ENCODE peak calls at places on chromosomes 1 and 21, in ten cellular contexts. M is left lung; Z is activated CD8-positive, alpha-beta T cell treated with anti-CD3 and anti-CD28 coated beads for 36 hours; P is dorsolateral prefrontal cortex; E is heart left ventricle; V is tibial artery; Q is CD4-positive, alpha-beta T cell; N is progenitor cell of endocrine pancreas; U is foreskin fibroblast; H is nephron progenitor cell. J is an unnamed sample.

GRCh38 chr1:113396102-113396501 is 5.8 kb downstream of the MAGI3 start:
- DNase-seq in M (no peak), Z (no peak), P (no peak), E (no peak), V (no peak), Q (no peak), N (no peak), U (no peak), H (no peak), J (no peak)

GRCh38 chr21:29499734-29500343 is 201.1 kb downstream of the BACH1 start:
- DNase-seq in M (no peak), Z (peak; percentile 17), P (peak; percentile 34), E (no peak), V (no peak), Q (no peak), N (no peak), U (no peak), H (peak; percentile 10), J (no peak)

GRCh38 chr21:45207839-45208626 is 79.7 kb downstream of the POFUT2 start:
- DNase-seq in M (no peak), Z (no peak), P (no peak), E (no peak), V (no peak), Q (no peak), N (no peak), U (no peak), H (no peak), J (no peak)

GRCh38 chr1:106480629-106481028 is 575.8 kb upstream of the PRMT6 start:
- DNase-seq in M (no peak), Z (no peak), P (no peak), E (no peak), V (no peak), Q (no peak), N (no peak), U (no peak), H (no peak), J (no peak)

GRCh38 chr1:94235189-94236020 is 2.0 kb downstream of the ARHGAP29 start:
- DNase-seq in M (no peak), Z (no peak), P (no peak), E (no peak), V (no peak), Q (no peak), N (no peak), U (no peak), H (no peak), J (no peak)

GRCh38 chr1:217484881-217485280 is 146.0 kb downstream of the GPATCH2 start:
- DNase-seq in M (no peak), Z (no peak), P (no peak), E (no peak), V (no peak), Q (no peak), N (no peak), U (no peak), H (no peak), J (no peak)

GRCh38 chr21:44057055-44057454 is 44.9 kb downstream of the TRAPPC10 start:
- DNase-seq in M (no peak), Z (no peak), P (no peak), E (no peak), V (no peak), Q (no peak), N (no peak), U (no peak), H (no peak), J (no peak)

GRCh38 chr1:109750920-109751319 is 10.1 kb upstream of the GSTM3 start:
- DNase-seq in M (no peak), Z (no peak), P (no peak), E (no peak), V (no peak), Q (no peak), N (no peak), U (no peak), H (no peak), J (no peak)

GRCh38 chr1:18901952-18902522 is 318 bp downstream of the ALDH4A1 start:
- DNase-seq in M (no peak), Z (peak; percentile 27), P (no peak), E (no peak), V (peak; percentile 33), Q (no peak), N (peak; percentile 16), U (no peak), H (no peak), J (no peak)
- TF ChIP-seq CTCF in M (no peak), Z (no peak), P (no peak), E (no peak), V (no peak), Q (no peak), N (no peak), U (no peak), H (no peak), J (no peak)

GRCh38 chr1:182446033-182446669 is 3.8 kb upstream of the RGSL1 start:
- DNase-seq in M (no peak), Z (peak; percentile 52), P (no peak), E (no peak), V (no peak), Q (no peak), N (no peak), U (peak; percentile 21), H (peak; percentile 16), J (no peak)
- TF ChIP-seq CTCF in M (peak; percentile 51), Z (peak; percentile 82), P (peak; percentile 38), E (peak; percentile 72), V (peak; percentile 46), Q (peak; percentile 65), N (peak; percentile 68), U (peak; percentile 50), H (peak; percentile 58), J (peak; percentile 66)

GRCh38 chr1:236497908-236498307 is 25.9 kb upstream of the LGALS8 start:
- DNase-seq in M (no peak), Z (no peak), P (no peak), E (no peak), V (no peak), Q (no peak), N (no peak), U (no peak), H (no peak), J (no peak)

GRCh38 chr1:236495359-236496120 is 28.2 kb upstream of the LGALS8 start:
- DNase-seq in M (no peak), Z (no peak), P (no peak), E (no peak), V (no peak), Q (peak; percentile 8), N (no peak), U (no peak), H (no peak), J (no peak)

GRCh38 chr1:236502972-236503639 is 20.7 kb upstream of the LGALS8 start:
- DNase-seq in M (peak; percentile 74), Z (peak; percentile 9), P (no peak), E (peak; percentile 59), V (peak; percentile 52), Q (no peak), N (peak; percentile 12), U (peak; percentile 71), H (peak; percentile 56), J (no peak)

GRCh38 chr1:236502579-236502971 is 21.2 kb upstream of the LGALS8 start:
- DNase-seq in M (no peak), Z (no peak), P (no peak), E (no peak), V (no peak), Q (no peak), N (no peak), U (peak; percentile 33), H (no peak), J (no peak)

DNA sequence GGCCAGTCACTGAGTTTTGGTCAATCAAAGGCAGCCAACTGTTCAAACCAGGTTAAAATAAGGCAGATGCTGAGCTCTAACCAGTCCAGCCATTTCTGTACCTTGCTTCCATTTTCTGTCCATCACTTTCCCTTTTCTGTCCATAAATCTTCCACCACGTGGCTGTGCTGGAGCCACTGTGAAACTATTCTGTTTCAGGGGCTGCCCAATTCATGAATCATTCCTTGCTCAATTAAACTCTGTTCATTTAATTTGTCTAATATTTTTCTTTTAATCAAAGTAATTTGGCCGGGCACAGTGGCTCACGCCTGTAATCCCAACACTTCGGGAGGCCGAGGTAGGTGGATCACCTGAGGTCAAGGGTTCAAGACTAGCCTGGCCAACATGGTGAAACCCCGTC is 22.7 kb upstream of the LGALS8 start:
- DNase-seq in M (no peak), Z (no peak), P (no peak), E (no peak), V (no peak), Q (no peak), N (no peak), U (no peak), H (no peak), J (no peak)
- TF ChIP-seq CTCF in M (no peak), Z (no peak), P (no peak), E (no peak), V (no peak), Q (no peak), N (no peak), U (no peak), H (no peak), J (no peak)

GRCh38 chr1:246781212-246781611 is 57.0 kb downstream of the SCCPDH start:
- DNase-seq in M (no peak), Z (no peak), P (no peak), E (no peak), V (no peak), Q (no peak), N (no peak), U (no peak), H (no peak), J (no peak)

GRCh38 chr1:246779561-246780175 is 55.5 kb downstream of the SCCPDH start:
- DNase-seq in M (no peak), Z (no peak), P (no peak), E (no peak), V (no peak), Q (no peak), N (no peak), U (no peak), H (no peak), J (no peak)

GRCh38 chr1:246780264-246780663 is 56.1 kb downstream of the SCCPDH start:
- DNase-seq in M (no peak), Z (no peak), P (no peak), E (no peak), V (no peak), Q (no peak), N (no peak), U (no peak), H (no peak), J (no peak)

GRCh38 chr1:246784621-246785535 is 60.7 kb downstream of the SCCPDH start:
- DNase-seq in M (no peak), Z (peak; percentile 48), P (no peak), E (no peak), V (no peak), Q (no peak), N (no peak), U (peak; percentile 61), H (no peak), J (no peak)

DNA sequence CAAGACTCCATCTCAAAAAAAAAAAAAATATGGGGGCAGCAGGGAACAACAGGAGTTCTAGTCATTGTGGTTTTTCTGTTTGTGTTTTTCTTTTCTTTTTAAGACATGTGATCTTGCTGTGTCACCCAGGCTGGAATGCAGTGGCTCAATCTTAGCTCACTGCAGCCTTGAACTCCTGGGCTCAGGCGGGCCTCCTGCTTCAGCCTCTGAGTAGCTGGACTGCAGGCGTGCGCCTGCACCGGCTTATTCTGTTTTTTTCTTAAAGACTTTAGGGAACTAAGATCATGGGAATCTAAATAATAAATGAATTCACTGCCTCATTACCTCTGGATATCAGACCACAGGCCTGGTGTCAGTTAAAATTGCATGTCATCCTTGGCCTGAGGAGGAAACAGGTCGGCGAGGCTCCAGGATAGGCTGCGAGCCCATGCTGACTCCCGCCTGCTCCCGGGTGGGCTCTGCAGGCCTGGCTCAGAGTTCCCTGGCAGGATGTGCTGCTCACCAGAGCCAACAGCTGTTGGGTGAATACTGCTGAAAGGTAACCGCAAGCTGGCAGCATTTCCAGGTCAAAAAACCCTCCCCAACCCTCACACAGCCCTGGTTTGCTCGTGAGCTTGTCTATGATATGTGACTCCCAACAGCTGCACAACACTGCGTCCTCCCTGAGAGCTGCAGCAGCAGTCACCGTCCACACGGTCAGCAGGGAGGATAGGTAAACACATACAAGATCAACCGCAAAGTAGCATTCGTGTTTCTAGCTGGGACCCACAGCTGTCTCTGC is 58.1 kb downstream of the SCCPDH start:
- DNase-seq in M (no peak), Z (peak; percentile 24), P (no peak), E (peak; percentile 57), V (no peak), Q (no peak), N (no peak), U (peak; percentile 66), H (no peak), J (no peak)
- TF ChIP-seq CTCF in M (no peak), Z (no peak), P (no peak), E (no peak), V (no peak), Q (no peak), N (no peak), U (no peak), H (no peak), J (no peak)